ENCODE peak calls at places on chromosomes 5 and 9, in six cellular contexts. U is lung, P is BE2C, W is endodermal cell, T is psoas muscle, X is brain microvascular endothelial cell. A is an unnamed sample.

GRCh38 chr5:157387683-157388093 is 72.3 kb upstream of the NIPAL4 start:
- DNase-seq in U (no peak), P (no peak), W (no peak), T (no peak), X (peak), A (peak)

GRCh38 chr9:136570191-136570845 is 24.5 kb upstream of the NOTCH1 start:
- DNase-seq in U (no peak), P (no peak), W (no peak), T (no peak), X (no peak), A (no peak)

GRCh38 chr5:132266031-132266835 is 8.7 kb downstream of the PDLIM4 start:
- DNase-seq in U (peak), P (no peak), W (no peak), T (no peak), X (no peak), A (no peak)

GRCh38 chr5:109688647-109688998 is 1.1 kb upstream of the MAN2A1 start:
- DNase-seq in U (no peak), P (peak), W (no peak), T (no peak), X (no peak), A (no peak)

GRCh38 chr5:171312129-171312819 is 3.2 kb downstream of the TLX3 start:
- DNase-seq in U (no peak), P (no peak), W (peak), T (no peak), X (no peak), A (no peak)

GRCh38 chr9:27117489-27118135 is 8.6 kb downstream of the TEK start:
- DNase-seq in U (peak), P (no peak), W (peak), T (peak), X (peak), A (no peak)

GRCh38 chr5:42606464-42606869 is 150.2 kb upstream of the CCDC152 start:
- DNase-seq in U (no peak), P (no peak), W (no peak), T (no peak), X (no peak), A (no peak)

GRCh38 chr9:113386571-113387393 is 10.0 kb upstream of the HDHD3 start:
- DNase-seq in U (no peak), P (no peak), W (no peak), T (no peak), X (no peak), A (no peak)

GRCh38 chr9:108439967-108440366 is 415.8 kb downstream of the ACTL7B start:
- DNase-seq in U (no peak), P (no peak), W (no peak), T (no peak), X (peak), A (no peak)

GRCh38 chr5:84017704-84018240 is 297.1 kb upstream of the HAPLN1 start:
- DNase-seq in U (no peak), P (no peak), W (no peak), T (no peak), X (peak), A (no peak)

GRCh38 chr9:3906437-3907213 is 380.8 kb upstream of the RFX3 start:
- DNase-seq in U (peak), P (no peak), W (no peak), T (no peak), X (peak), A (peak)

GRCh38 chr5:154782326-154782725 is 27.1 kb downstream of the LARP1 start:
- DNase-seq in U (no peak), P (no peak), W (peak), T (no peak), X (no peak), A (no peak)

GRCh38 chr5:116084231-116084630 is 594 bp upstream of the COMMD10 start:
- DNase-seq in U (no peak), P (no peak), W (no peak), T (no peak), X (no peak), A (no peak)

GRCh38 chr9:101275671-101276250 is 109.0 kb downstream of the BAAT start:
- DNase-seq in U (no peak), P (no peak), W (no peak), T (no peak), X (no peak), A (no peak)

GRCh38 chr5:16550316-16550952 is 66.4 kb downstream of the RETREG1 start:
- DNase-seq in U (no peak), P (peak), W (peak), T (no peak), X (no peak), A (no peak)

GRCh38 chr5:138157626-138158025 is 18.4 kb upstream of the NME5 start:
- DNase-seq in U (no peak), P (no peak), W (no peak), T (no peak), X (no peak), A (no peak)

GRCh38 chr5:34061993-34062392 is 19.0 kb upstream of the C1QTNF3 start:
- DNase-seq in U (no peak), P (no peak), W (no peak), T (no peak), X (no peak), A (no peak)

GRCh38 chr5:5165541-5166002 is 25.4 kb downstream of the ADAMTS16 start:
- DNase-seq in U (no peak), P (no peak), W (no peak), T (no peak), X (no peak), A (no peak)

GRCh38 chr9:131394464-131395026 is 659 bp downstream of the PRRC2B start:
- DNase-seq in U (no peak), P (peak), W (peak), T (peak), X (no peak), A (no peak)

GRCh38 chr5:113378486-113378885 is 56.3 kb downstream of the TSSK1B start:
- DNase-seq in U (no peak), P (no peak), W (no peak), T (no peak), X (no peak), A (no peak)

GRCh38 chr9:108021311-108021710 is 531.7 kb upstream of the KLF4 start:
- DNase-seq in U (no peak), P (no peak), W (no peak), T (no peak), X (no peak), A (no peak)

GRCh38 chr5:150217874-150218692 is 28.2 kb downstream of the SLC6A7 start:
- DNase-seq in U (peak), P (peak), W (peak), T (peak), X (peak), A (peak)

GRCh38 chr9:126583134-126583760 is 30.5 kb upstream of the LMX1B start:
- DNase-seq in U (no peak), P (no peak), W (peak), T (no peak), X (no peak), A (no peak)

GRCh38 chr9:131289301-131290038 is at the start of gene PLPP7:
- DNase-seq in U (no peak), P (peak), W (peak), T (peak), X (peak), A (no peak)

GRCh38 chr5:135313946-135314345 is 85.1 kb downstream of the MACROH2A1 start:
- DNase-seq in U (peak), P (no peak), W (peak), T (no peak), X (no peak), A (no peak)
- H3K4me3 ChIP-seq in U (no peak), P (no peak), W (no peak), T (no peak), X (no peak), A (no peak)

GRCh38 chr5:15384176-15384575 is 115.8 kb upstream of the FBXL7 start:
- DNase-seq in U (no peak), P (no peak), W (peak), T (no peak), X (no peak), A (no peak)

GRCh38 chr5:15383021-15383420 is 117.0 kb upstream of the FBXL7 start:
- DNase-seq in U (no peak), P (no peak), W (no peak), T (no peak), X (no peak), A (no peak)

GRCh38 chr5:15385037-15385436 is 114.9 kb upstream of the FBXL7 start:
- DNase-seq in U (no peak), P (no peak), W (no peak), T (no peak), X (no peak), A (no peak)

GRCh38 chr5:15384581-15384980 is 115.4 kb upstream of the FBXL7 start:
- DNase-seq in U (no peak), P (no peak), W (no peak), T (no peak), X (no peak), A (no peak)

DNA sequence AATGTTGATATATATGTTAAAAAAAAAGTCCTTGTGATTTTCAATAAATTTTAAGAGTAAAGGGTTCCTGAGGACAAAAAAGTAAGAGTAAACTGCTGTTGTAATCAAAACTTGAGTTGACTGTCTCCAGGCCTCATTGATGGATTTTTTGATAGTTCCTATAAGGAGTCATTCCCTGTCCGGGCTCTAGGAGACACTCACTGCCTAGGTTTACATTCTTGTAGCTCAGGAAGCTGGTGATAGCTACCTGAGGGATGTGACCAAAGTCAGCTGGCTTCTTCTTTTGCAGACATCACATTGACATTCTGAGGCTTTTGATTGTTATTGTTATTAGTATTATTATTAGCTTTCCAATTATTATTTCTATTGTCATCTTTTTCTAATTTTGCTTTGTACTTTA is 116.5 kb upstream of the FBXL7 start:
- DNase-seq in U (no peak), P (no peak), W (peak), T (no peak), X (peak), A (no peak)
- TF ChIP-seq CTCF in U (no peak), P (peak), W (peak), T (no peak), X (peak), A (peak)

DNA sequence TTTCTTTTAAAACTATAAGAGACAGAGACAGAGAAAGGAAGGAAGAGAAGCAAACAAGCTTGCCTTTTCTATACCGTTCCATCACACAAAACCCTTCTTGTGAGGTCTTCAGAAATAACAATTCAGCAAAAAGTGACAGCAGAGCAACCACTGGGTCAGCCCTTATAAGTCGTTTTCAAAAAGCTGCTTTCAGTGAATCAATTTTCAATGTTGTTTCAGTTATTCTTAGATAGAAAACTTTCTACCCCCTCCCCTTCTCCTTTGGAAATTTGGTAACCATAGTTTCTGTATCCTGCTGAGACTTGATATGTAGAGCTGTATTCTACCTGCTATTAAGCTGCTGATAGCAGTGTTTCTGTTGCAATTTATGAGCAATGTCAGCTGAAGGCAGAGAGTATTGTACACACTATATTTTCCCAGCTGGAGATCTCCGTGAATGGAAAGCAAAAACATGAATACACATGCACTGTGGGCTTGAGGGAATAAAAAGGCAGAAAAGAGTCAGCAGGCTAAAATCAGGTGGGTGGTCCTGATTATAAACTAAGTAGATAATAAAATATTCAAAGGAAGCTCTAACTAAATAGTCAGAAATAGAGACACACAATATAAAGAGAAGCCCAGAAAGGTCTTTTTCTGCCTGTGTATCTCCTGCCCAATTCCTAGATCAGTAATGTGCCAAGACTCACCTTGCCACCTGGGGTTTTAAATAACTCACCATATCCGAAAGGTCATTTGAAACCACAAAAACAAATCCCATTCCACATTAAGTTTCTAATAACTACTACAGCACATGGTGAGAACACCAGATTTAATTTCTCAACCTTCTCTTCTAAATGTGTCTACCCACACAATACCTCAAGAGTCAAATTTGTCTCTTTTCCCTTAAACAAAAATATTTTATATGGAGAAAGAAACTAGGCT is 75.5 kb downstream of the ZNF608 start:
- DNase-seq in U (no peak), P (no peak), W (no peak), T (no peak), X (no peak), A (no peak)
- H3K4me3 ChIP-seq in U (no peak), P (no peak), W (peak), T (no peak), X (no peak), A (no peak)

GRCh38 chr9:20276762-20277161 is 345.5 kb downstream of the MLLT3 start:
- DNase-seq in U (no peak), P (no peak), W (no peak), T (no peak), X (no peak), A (no peak)

GRCh38 chr9:20286154-20286553 is 336.1 kb downstream of the MLLT3 start:
- DNase-seq in U (no peak), P (no peak), W (peak), T (no peak), X (no peak), A (no peak)

GRCh38 chr9:20284601-20285289 is 337.6 kb downstream of the MLLT3 start:
- DNase-seq in U (no peak), P (no peak), W (peak), T (no peak), X (no peak), A (no peak)

DNA sequence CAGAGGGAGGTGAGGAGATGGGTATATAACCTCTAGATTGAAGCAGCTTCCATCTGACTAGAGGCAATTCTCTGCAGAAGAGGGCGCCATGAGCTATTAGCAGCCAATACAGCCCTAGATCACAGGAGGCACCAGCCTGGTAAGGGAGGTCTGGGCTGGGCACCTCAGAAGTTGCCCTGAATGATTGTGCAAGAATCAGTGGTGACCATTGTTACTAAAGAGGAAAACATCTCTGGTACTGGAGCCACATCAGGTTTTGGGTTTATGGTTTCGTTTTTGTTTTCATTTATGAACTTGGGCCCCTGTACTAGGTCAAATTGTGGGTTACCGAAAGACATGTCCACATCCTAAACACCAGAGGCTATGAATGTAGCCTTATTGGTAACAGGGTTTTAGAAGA is 342.0 kb downstream of the MLLT3 start:
- DNase-seq in U (no peak), P (no peak), W (no peak), T (no peak), X (no peak), A (no peak)
- TF ChIP-seq CTCF in U (no peak), P (no peak), W (peak), T (no peak), X (peak), A (no peak)

DNA sequence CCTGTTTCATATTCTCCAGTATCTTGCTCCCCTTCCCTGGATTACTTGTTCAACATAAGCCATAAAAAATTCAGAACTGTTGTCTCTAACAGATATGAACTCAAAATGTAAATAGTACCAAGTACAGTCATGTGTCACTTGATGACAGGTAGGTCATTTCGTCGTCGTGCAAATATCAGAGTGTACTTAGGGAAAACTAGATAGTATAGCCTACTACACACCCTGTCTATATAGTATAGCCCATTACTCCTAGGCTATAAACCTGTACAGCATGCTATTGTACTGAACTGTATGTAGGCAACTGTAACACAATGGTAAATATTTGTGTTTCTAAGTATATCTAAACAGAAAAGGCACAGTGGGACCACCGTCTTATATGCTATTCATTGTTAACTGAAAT is 39.1 kb downstream of the SMIM15 start:
- DNase-seq in U (no peak), P (no peak), W (no peak), T (no peak), X (no peak), A (no peak)
- H3K4me3 ChIP-seq in U (no peak), P (no peak), W (no peak), T (no peak), X (no peak), A (no peak)

DNA sequence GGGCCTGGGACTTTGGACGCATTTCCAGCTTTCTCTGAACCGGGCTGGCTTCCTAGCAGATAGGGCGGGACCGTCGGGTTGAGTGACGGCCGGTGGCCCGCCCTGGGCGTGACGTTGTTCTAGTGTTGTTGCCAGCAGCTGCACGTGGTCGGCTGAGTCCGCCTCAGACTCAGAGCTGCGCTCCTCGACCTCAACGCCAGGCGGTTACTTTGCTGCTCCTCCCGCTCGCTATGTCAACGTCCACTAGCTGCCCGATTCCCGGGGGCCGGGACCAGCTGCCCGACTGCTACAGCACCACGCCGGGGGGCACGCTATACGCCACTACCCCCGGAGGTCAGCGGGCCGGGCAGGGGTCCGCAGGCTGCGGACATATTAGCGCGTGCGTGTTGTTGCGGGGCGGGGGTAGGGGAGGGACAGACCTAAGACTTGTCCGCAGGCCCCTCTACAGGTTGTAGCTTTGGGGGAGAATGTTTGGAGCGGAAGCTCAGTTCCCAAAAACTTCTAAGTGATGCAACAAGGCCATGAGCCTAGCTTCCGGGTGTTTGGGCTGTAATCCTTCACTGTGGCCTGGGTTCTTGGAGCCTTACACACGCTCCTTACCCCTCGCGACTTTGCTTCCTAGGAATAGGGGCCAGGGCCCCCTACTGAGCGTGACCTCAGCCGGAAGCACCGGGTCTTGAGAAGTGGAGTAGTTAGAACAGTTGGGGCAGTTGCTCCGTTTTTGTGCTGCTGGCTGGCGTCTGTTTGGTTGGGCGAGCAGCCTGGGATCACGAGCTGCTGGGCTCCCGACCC is at the start of gene EIF4EBP3:
- DNase-seq in U (peak), P (peak), W (peak), T (peak), X (peak), A (peak)
- TF ChIP-seq CTCF in U (peak), P (peak), W (peak), T (peak), X (peak), A (peak)

GRCh38 chr5:133907075-133907474 is 61.4 kb downstream of the C5orf15 start:
- DNase-seq in U (no peak), P (peak), W (no peak), T (peak), X (no peak), A (no peak)
- H3K4me3 ChIP-seq in U (no peak), P (no peak), W (no peak), T (no peak), X (no peak), A (no peak)